ENCODE peak calls at places on chromosomes 13 and 19, in six cellular contexts. One of them, this sample, is unnamed.

GRCh38 chr13:110245421-110245899 is 61.5 kb downstream of the COL4A1 start:
- DNase-seq in ovary: no peak
- DNase-seq in WERI-Rb-1: peak
- DNase-seq in left lung: no peak
- DNase-seq in GM06990: no peak
- DNase-seq in mucosa of descending colon: no peak
- DNase-seq in this sample: no peak

GRCh38 chr13:32878172-32878571 is 138.1 kb upstream of the KL start:
- DNase-seq in WERI-Rb-1: no peak
- DNase-seq in ovary: no peak
- DNase-seq in mucosa of descending colon: no peak
- DNase-seq in GM06990: no peak
- DNase-seq in left lung: no peak
- DNase-seq in this sample: no peak

GRCh38 chr13:91922969-91923592 is 524.7 kb downstream of the GPC5 start:
- DNase-seq in GM06990: no peak
- DNase-seq in WERI-Rb-1: peak
- DNase-seq in ovary: no peak
- DNase-seq in mucosa of descending colon: no peak
- DNase-seq in left lung: no peak
- DNase-seq in this sample: no peak

GRCh38 chr19:44993926-44994537 is 7.2 kb upstream of the RELB start:
- DNase-seq in GM06990: no peak
- DNase-seq in WERI-Rb-1: no peak
- DNase-seq in ovary: no peak
- DNase-seq in left lung: no peak
- DNase-seq in mucosa of descending colon: no peak
- DNase-seq in this sample: no peak

GRCh38 chr13:101115762-101116161 is 300.5 kb downstream of the NALCN start:
- DNase-seq in mucosa of descending colon: no peak
- DNase-seq in left lung: no peak
- DNase-seq in GM06990: no peak
- DNase-seq in ovary: no peak
- DNase-seq in WERI-Rb-1: no peak
- DNase-seq in this sample: no peak

GRCh38 chr19:8487137-8487851 is 15.1 kb downstream of the PRAM1 start:
- DNase-seq in mucosa of descending colon: peak
- DNase-seq in left lung: peak
- DNase-seq in ovary: no peak
- DNase-seq in WERI-Rb-1: no peak
- DNase-seq in GM06990: no peak
- DNase-seq in this sample: no peak

GRCh38 chr19:1729568-1729925 is 23.8 kb upstream of the ONECUT3 start:
- DNase-seq in WERI-Rb-1: no peak
- DNase-seq in mucosa of descending colon: no peak
- DNase-seq in GM06990: no peak
- DNase-seq in left lung: no peak
- DNase-seq in ovary: no peak
- DNase-seq in this sample: no peak

GRCh38 chr13:22451345-22451744 is 729.4 kb upstream of the SGCG start:
- DNase-seq in GM06990: no peak
- DNase-seq in WERI-Rb-1: no peak
- DNase-seq in ovary: no peak
- DNase-seq in mucosa of descending colon: no peak
- DNase-seq in left lung: no peak
- DNase-seq in this sample: no peak

GRCh38 chr13:37383856-37384255 is 214.7 kb downstream of the POSTN start:
- DNase-seq in GM06990: no peak
- DNase-seq in ovary: no peak
- DNase-seq in mucosa of descending colon: no peak
- DNase-seq in WERI-Rb-1: no peak
- DNase-seq in left lung: no peak
- DNase-seq in this sample: no peak

GRCh38 chr19:2164020-2164988 is 571 bp downstream of the DOT1L start:
- DNase-seq in WERI-Rb-1: no peak
- DNase-seq in GM06990: no peak
- DNase-seq in left lung: no peak
- DNase-seq in mucosa of descending colon: peak
- DNase-seq in ovary: no peak
- DNase-seq in this sample: peak

GRCh38 chr19:31356587-31357314 is 7.5 kb upstream of the TSHZ3 start:
- DNase-seq in mucosa of descending colon: no peak
- DNase-seq in WERI-Rb-1: no peak
- DNase-seq in GM06990: no peak
- DNase-seq in left lung: peak
- DNase-seq in ovary: no peak
- DNase-seq in this sample: peak

GRCh38 chr19:7859766-7860165 is 14.4 kb downstream of the PRR36 start:
- DNase-seq in ovary: no peak
- DNase-seq in left lung: peak
- DNase-seq in GM06990: no peak
- DNase-seq in mucosa of descending colon: no peak
- DNase-seq in WERI-Rb-1: no peak
- DNase-seq in this sample: no peak

DNA sequence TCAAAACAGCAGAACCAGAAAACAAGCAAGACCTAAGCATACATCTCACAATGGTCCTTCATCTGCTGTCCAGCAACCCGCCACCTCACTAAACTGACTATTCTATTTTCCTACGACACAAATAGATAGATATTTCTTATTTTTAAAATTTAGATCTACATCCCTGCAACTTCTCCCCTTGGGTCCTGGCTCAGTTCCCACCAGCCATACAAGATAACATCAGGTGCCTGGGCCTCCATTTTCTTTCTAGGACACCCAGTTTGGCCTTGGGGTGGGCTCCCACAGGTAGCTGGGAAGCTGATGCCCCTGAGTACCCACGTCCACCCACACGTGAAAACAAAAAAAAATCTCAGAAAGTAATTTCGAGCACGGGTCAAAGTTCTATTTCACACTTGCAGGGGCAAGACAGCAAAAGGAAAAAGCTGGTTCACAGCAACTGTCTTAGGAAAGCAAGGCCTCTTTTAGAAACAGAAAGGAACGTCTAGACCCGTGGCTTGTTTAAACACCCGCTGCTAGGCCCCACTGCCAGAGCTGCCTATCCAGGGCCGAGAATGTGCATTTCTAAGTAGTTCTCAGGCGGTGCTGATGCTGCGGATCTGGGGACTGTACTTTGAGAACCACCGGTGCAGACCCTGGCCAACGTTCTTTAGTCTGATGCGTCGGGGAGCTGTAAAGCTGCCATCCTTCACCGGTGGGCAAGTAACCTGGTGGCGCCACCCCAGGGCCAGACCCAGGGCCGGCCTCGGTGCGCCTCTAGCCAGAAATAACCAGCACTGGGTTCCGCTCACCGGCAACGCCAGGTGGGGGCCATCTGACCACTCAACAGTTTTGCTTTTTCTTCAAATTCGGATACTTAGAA is 47.3 kb downstream of the TGDS start:
- DNase-seq in GM06990: no peak
- DNase-seq in left lung: peak
- DNase-seq in WERI-Rb-1: peak
- DNase-seq in mucosa of descending colon: peak
- DNase-seq in ovary: peak
- DNase-seq in this sample: peak
- TF ChIP-seq CTCF in GM06990: peak
- TF ChIP-seq CTCF in left lung: no peak
- TF ChIP-seq CTCF in WERI-Rb-1: peak
- TF ChIP-seq CTCF in mucosa of descending colon: no peak
- TF ChIP-seq CTCF in ovary: no peak
- TF ChIP-seq CTCF in this sample: no peak

GRCh38 chr19:17784201-17785008 is 10.5 kb upstream of the B3GNT3 start:
- DNase-seq in mucosa of descending colon: no peak
- DNase-seq in left lung: peak
- DNase-seq in WERI-Rb-1: peak
- DNase-seq in GM06990: peak
- DNase-seq in ovary: peak
- DNase-seq in this sample: peak
- TF ChIP-seq CTCF in mucosa of descending colon: peak
- TF ChIP-seq CTCF in left lung: peak
- TF ChIP-seq CTCF in WERI-Rb-1: peak
- TF ChIP-seq CTCF in GM06990: peak
- TF ChIP-seq CTCF in ovary: peak
- TF ChIP-seq CTCF in this sample: peak

GRCh38 chr19:34145741-34146202 is 26.5 kb upstream of the LSM14A start:
- DNase-seq in GM06990: no peak
- DNase-seq in mucosa of descending colon: no peak
- DNase-seq in WERI-Rb-1: peak
- DNase-seq in left lung: no peak
- DNase-seq in ovary: peak
- DNase-seq in this sample: peak
- TF ChIP-seq CTCF in GM06990: peak
- TF ChIP-seq CTCF in mucosa of descending colon: peak
- TF ChIP-seq CTCF in WERI-Rb-1: peak
- TF ChIP-seq CTCF in left lung: peak
- TF ChIP-seq CTCF in ovary: peak
- TF ChIP-seq CTCF in this sample: peak

GRCh38 chr19:42288881-42289555 is 12.9 kb upstream of the PRR19 start:
- DNase-seq in mucosa of descending colon: no peak
- DNase-seq in GM06990: peak
- DNase-seq in WERI-Rb-1: no peak
- DNase-seq in left lung: no peak
- DNase-seq in ovary: peak
- DNase-seq in this sample: no peak
- TF ChIP-seq CTCF in mucosa of descending colon: no peak
- TF ChIP-seq CTCF in GM06990: no peak
- TF ChIP-seq CTCF in WERI-Rb-1: peak
- TF ChIP-seq CTCF in left lung: no peak
- TF ChIP-seq CTCF in ovary: no peak
- TF ChIP-seq CTCF in this sample: peak

GRCh38 chr13:45121421-45121820 is 1.1 kb downstream of the GTF2F2 start:
- DNase-seq in WERI-Rb-1: no peak
- DNase-seq in ovary: no peak
- DNase-seq in mucosa of descending colon: no peak
- DNase-seq in left lung: no peak
- DNase-seq in GM06990: peak
- DNase-seq in this sample: no peak
- TF ChIP-seq CTCF in WERI-Rb-1: no peak
- TF ChIP-seq CTCF in ovary: no peak
- TF ChIP-seq CTCF in mucosa of descending colon: no peak
- TF ChIP-seq CTCF in left lung: no peak
- TF ChIP-seq CTCF in GM06990: no peak
- TF ChIP-seq CTCF in this sample: no peak

GRCh38 chr13:59318320-59318930 is 845.3 kb downstream of the DIAPH3 start:
- DNase-seq in ovary: peak
- DNase-seq in left lung: peak
- DNase-seq in mucosa of descending colon: no peak
- DNase-seq in GM06990: no peak
- DNase-seq in WERI-Rb-1: peak
- DNase-seq in this sample: peak
- TF ChIP-seq CTCF in ovary: no peak
- TF ChIP-seq CTCF in left lung: peak
- TF ChIP-seq CTCF in mucosa of descending colon: peak
- TF ChIP-seq CTCF in GM06990: peak
- TF ChIP-seq CTCF in WERI-Rb-1: peak
- TF ChIP-seq CTCF in this sample: peak

DNA sequence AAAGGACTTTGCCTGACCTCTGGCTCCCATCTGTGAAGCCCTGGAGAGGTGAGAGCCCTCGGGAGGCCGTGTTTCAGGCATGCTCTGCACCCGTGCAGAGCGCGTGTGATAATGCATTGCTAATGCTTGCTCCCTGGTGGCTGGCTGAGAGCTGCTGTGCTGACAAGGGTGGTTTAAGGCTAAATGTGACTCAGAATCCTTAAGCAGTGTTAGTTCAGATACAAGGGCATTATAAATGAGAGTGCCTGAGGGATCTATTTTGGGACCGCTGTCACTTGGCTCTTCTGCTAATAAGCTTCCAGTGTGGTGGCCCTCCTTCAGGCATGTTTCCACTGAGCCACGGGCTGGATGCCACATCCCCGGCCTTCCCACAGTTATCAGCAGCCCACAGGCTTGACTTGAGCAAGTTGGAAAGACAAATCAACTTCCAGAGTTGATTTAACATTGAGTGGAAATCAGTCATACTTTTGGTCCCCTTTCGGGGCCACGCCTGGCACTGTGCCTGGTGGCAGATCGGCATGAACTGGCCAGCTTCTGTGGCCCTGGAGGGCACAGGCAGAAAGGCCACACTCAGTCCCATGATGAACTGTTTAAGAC is 17.0 kb downstream of the ALOX5AP start:
- DNase-seq in WERI-Rb-1: peak
- DNase-seq in left lung: no peak
- DNase-seq in ovary: no peak
- DNase-seq in mucosa of descending colon: no peak
- DNase-seq in GM06990: no peak
- DNase-seq in this sample: peak
- TF ChIP-seq CTCF in WERI-Rb-1: no peak
- TF ChIP-seq CTCF in left lung: no peak
- TF ChIP-seq CTCF in ovary: no peak
- TF ChIP-seq CTCF in mucosa of descending colon: no peak
- TF ChIP-seq CTCF in GM06990: no peak
- TF ChIP-seq CTCF in this sample: no peak

GRCh38 chr13:38697628-38698333 is 10.9 kb downstream of the FREM2 start:
- DNase-seq in left lung: no peak
- DNase-seq in mucosa of descending colon: no peak
- DNase-seq in WERI-Rb-1: no peak
- DNase-seq in GM06990: no peak
- DNase-seq in ovary: no peak
- DNase-seq in this sample: no peak
- TF ChIP-seq CTCF in left lung: no peak
- TF ChIP-seq CTCF in mucosa of descending colon: no peak
- TF ChIP-seq CTCF in WERI-Rb-1: no peak
- TF ChIP-seq CTCF in GM06990: no peak
- TF ChIP-seq CTCF in ovary: no peak
- TF ChIP-seq CTCF in this sample: no peak

GRCh38 chr13:58994778-58995177 is 1169.0 kb downstream of the DIAPH3 start:
- DNase-seq in GM06990: no peak
- DNase-seq in WERI-Rb-1: no peak
- DNase-seq in left lung: no peak
- DNase-seq in ovary: no peak
- DNase-seq in mucosa of descending colon: no peak
- DNase-seq in this sample: no peak
- TF ChIP-seq CTCF in GM06990: peak
- TF ChIP-seq CTCF in WERI-Rb-1: no peak
- TF ChIP-seq CTCF in left lung: no peak
- TF ChIP-seq CTCF in ovary: no peak
- TF ChIP-seq CTCF in mucosa of descending colon: no peak
- TF ChIP-seq CTCF in this sample: no peak

GRCh38 chr13:98888890-98889279 is 89.0 kb downstream of the DOCK9 start:
- DNase-seq in mucosa of descending colon: no peak
- DNase-seq in WERI-Rb-1: no peak
- DNase-seq in GM06990: no peak
- DNase-seq in left lung: no peak
- DNase-seq in ovary: no peak
- DNase-seq in this sample: no peak
- TF ChIP-seq CTCF in mucosa of descending colon: no peak
- TF ChIP-seq CTCF in WERI-Rb-1: no peak
- TF ChIP-seq CTCF in GM06990: no peak
- TF ChIP-seq CTCF in left lung: no peak
- TF ChIP-seq CTCF in ovary: no peak
- TF ChIP-seq CTCF in this sample: no peak